ENCODE peak calls at places on chromosomes 6 and 20, in seven cellular contexts. O, U, S, E, B, R and N are unnamed samples.

GRCh38 chr20:23146857-23147256 is 60.7 kb upstream of the CD93 start:
- DNase-seq in B (no peak), E (no peak), R (no peak), U (no peak), O (no peak), S (no peak), N (no peak)

GRCh38 chr20:45450097-45450818 is 19.3 kb upstream of the WFDC2 start:
- DNase-seq in B (peak), U (no peak), S (peak), R (peak), O (peak), E (peak), N (peak)

GRCh38 chr6:39778581-39779270 is 13.4 kb upstream of the DAAM2 start:
- DNase-seq in U (no peak), B (no peak), S (no peak), O (no peak), R (no peak), E (no peak), N (no peak)

GRCh38 chr6:31352497-31353368 is 4.2 kb downstream of the HLA-B start:
- DNase-seq in B (no peak), S (no peak), U (no peak), E (no peak), O (peak), R (no peak), N (no peak)

GRCh38 chr6:14638932-14639875 is 521.6 kb downstream of the CD83 start:
- DNase-seq in S (no peak), B (peak), U (no peak), O (no peak), E (no peak), R (no peak), N (peak)

GRCh38 chr6:25229671-25230321 is 49.4 kb upstream of the CARMIL1 start:
- DNase-seq in S (no peak), U (no peak), E (no peak), O (no peak), B (peak), R (peak), N (no peak)

GRCh38 chr20:60035-60918 is 27.2 kb upstream of the DEFB125 start:
- DNase-seq in O (no peak), U (no peak), S (no peak), E (no peak), B (no peak), R (no peak), N (peak)

GRCh38 chr6:162090734-162091133 is 636.8 kb downstream of the PRKN start:
- DNase-seq in B (peak), S (no peak), U (no peak), R (no peak), E (no peak), O (no peak), N (no peak)

GRCh38 chr6:17458971-17459370 is 65.6 kb downstream of the CAP2 start:
- DNase-seq in U (no peak), E (no peak), O (no peak), R (no peak), B (peak), S (no peak), N (no peak)

GRCh38 chr6:24547243-24547642 is 52.5 kb downstream of the ALDH5A1 start:
- DNase-seq in U (no peak), R (no peak), E (no peak), S (no peak), B (no peak), O (peak), N (peak)

GRCh38 chr6:158481612-158482473 is 78.0 kb upstream of the TMEM181 start:
- DNase-seq in U (no peak), R (peak), E (peak), S (no peak), B (peak), O (no peak), N (peak)

GRCh38 chr6:22737331-22737730 is 168.0 kb downstream of the HDGFL1 start:
- DNase-seq in R (peak), O (no peak), U (no peak), E (no peak), S (no peak), B (peak), N (peak)

GRCh38 chr6:22727709-22728108 is 158.3 kb downstream of the HDGFL1 start:
- DNase-seq in O (no peak), B (peak), U (no peak), S (no peak), R (no peak), E (no peak), N (no peak)

DNA sequence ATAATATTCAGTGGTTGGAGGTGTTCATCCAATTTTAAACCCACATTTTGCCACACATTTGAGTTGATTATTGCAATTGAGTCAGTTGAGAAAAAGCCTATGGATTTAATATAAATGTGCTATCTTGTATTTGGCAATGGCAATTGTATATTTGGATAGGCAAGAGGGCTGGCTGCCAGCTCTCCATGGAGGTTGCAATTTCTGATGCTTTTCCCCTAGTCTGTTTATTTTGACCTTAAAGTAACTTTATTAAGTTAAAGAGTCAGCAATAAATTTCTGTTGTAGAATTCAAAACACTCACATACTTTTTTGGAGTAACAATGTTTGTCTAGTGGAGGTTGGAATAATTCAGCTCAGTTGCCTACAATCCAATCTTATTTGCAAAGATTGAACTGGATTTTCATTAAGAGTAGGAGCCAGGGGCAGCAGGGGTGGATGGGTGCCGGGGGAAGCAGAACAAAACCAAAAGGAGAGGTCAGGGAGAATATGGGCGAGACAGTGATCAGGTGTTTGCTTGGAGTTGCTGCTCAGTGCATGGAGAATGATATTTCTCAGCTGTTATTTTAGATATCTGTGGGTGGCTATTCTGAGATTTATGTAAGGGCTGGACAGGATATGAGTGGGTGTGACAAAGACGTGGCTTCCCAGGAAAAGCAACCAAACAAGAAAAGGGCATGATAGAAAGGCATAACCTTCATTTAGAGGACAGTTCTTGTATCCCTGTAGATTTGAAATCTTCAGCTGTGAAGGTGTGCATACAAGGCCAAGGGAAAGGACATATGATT is 163.0 kb downstream of the HDGFL1 start:
- DNase-seq in O (no peak), R (no peak), U (no peak), S (no peak), E (no peak), B (peak), N (no peak)
- H3K27ac ChIP-seq in O (no peak), R (no peak), U (no peak), S (no peak), E (no peak), B (no peak), N (no peak)

DNA sequence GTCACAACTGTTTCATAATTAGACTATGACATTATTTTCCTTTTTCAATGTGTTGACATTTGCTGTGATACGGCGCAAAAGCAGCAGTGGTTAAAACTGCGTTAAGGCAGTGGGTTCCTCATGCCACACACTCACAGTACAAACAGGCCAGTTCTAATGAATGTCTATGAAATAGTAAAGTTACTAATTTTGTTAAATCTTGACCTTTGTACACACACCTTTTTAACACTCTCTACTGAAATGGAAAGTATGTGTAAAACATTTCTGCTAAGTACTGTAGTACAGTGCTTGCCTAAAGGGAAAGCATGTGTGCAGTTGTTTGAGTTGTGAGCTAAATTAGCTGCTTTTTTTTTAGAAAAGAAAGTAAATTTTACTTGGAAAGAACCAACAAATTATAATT is 60.3 kb downstream of the CDS2 start:
- DNase-seq in S (no peak), U (no peak), B (no peak), E (no peak), O (no peak), R (no peak), N (no peak)
- H3K27ac ChIP-seq in S (no peak), U (no peak), B (no peak), E (no peak), O (no peak), R (no peak), N (no peak)

GRCh38 chr6:149335924-149336323 is 18.4 kb downstream of the TAB2 start:
- DNase-seq in U (no peak), R (peak), E (no peak), S (no peak), O (no peak), B (peak), N (peak)

GRCh38 chr6:149336529-149336928 is 19.0 kb downstream of the TAB2 start:
- DNase-seq in E (no peak), S (no peak), O (no peak), R (no peak), B (no peak), U (no peak), N (peak)

GRCh38 chr6:149332602-149333311 is 15.2 kb downstream of the TAB2 start:
- DNase-seq in U (no peak), O (no peak), E (no peak), R (no peak), B (no peak), S (no peak), N (no peak)

GRCh38 chr6:149334682-149335160 is 17.2 kb downstream of the TAB2 start:
- DNase-seq in S (no peak), E (no peak), U (no peak), B (peak), O (no peak), R (peak), N (peak)

DNA sequence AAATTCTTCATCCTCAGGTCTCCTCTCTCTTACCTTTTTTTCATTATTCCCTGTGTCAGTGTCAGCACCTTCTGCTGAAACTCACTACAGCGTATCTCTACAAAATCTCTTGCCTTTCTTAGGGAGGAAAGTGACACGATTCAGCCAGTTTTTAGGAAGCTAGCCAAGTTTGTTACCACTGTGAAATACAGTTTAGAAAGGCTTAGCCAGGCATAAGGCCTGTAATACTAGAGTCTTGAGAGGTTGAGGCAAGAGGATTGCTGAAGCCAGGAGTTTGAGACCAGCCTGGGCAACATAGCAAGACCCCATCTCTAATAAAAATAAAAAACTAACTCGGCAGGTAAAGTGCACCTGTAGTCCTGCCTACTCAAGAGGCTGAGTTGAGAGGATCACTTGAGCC is 16.7 kb downstream of the TAB2 start:
- DNase-seq in U (no peak), S (no peak), E (no peak), R (no peak), B (peak), O (no peak), N (peak)
- H3K27ac ChIP-seq in U (peak), S (no peak), E (no peak), R (peak), B (peak), O (no peak), N (peak)

DNA sequence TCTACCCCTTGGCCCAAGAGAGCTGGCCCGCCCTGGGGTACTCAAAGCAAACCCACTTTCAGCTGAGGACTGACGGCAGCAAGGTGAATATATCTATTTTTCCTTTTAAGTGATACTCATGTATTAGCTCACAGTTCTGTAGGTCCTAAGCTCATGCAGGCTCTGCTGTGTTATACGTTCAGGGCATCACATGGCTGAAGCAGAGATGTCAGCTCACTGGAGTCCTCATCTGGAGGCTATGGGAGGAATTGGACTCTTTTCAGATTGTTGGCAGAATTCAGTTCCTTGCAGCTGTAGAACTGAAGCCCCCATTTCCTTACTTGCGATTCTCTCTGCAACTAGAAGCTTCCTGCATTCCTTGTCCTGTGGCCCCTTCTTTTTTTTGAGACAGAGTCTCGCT is 10.7 kb upstream of the SLC9A8 start:
- DNase-seq in O (no peak), S (no peak), R (no peak), U (no peak), B (no peak), E (no peak), N (no peak)
- H3K27ac ChIP-seq in O (peak), S (no peak), R (no peak), U (no peak), B (no peak), E (no peak), N (no peak)

DNA sequence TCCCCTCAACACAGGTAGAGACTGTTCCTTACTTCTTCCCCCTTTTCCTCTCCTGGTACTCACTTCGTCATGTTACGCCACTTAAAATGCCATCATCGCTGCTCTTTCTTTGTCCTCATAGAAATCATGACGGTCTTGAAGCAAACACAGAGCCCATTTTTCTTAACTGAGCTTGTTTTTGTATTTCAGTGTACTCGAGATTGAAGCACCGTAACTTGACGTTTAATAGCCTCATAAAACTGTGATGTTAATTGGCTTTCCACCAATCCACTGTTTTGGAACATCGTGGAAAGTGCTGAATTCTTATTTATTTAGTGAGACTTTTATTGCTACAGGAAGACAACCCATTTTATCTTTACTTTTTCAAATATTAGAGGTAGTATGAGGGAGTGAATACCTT is 38.7 kb downstream of the DUSP22 start:
- DNase-seq in S (no peak), R (no peak), U (no peak), E (no peak), B (no peak), O (no peak), N (no peak)
- H3K27ac ChIP-seq in S (no peak), R (no peak), U (no peak), E (no peak), B (no peak), O (no peak), N (no peak)

GRCh38 chr6:170139531-170139930 is 151.3 kb downstream of the DLL1 start:
- DNase-seq in O (no peak), U (no peak), E (no peak), B (no peak), S (no peak), R (no peak), N (no peak)

GRCh38 chr6:170137176-170137891 is 153.5 kb downstream of the DLL1 start:
- DNase-seq in S (no peak), B (no peak), U (peak), R (no peak), E (no peak), O (no peak), N (peak)

GRCh38 chr6:170136541-170137175 is 154.2 kb downstream of the DLL1 start:
- DNase-seq in U (no peak), E (no peak), R (no peak), O (no peak), S (no peak), B (no peak), N (no peak)

GRCh38 chr6:170140129-170140528 is 150.7 kb downstream of the DLL1 start:
- DNase-seq in O (no peak), E (no peak), U (no peak), R (no peak), S (no peak), B (no peak), N (no peak)

DNA sequence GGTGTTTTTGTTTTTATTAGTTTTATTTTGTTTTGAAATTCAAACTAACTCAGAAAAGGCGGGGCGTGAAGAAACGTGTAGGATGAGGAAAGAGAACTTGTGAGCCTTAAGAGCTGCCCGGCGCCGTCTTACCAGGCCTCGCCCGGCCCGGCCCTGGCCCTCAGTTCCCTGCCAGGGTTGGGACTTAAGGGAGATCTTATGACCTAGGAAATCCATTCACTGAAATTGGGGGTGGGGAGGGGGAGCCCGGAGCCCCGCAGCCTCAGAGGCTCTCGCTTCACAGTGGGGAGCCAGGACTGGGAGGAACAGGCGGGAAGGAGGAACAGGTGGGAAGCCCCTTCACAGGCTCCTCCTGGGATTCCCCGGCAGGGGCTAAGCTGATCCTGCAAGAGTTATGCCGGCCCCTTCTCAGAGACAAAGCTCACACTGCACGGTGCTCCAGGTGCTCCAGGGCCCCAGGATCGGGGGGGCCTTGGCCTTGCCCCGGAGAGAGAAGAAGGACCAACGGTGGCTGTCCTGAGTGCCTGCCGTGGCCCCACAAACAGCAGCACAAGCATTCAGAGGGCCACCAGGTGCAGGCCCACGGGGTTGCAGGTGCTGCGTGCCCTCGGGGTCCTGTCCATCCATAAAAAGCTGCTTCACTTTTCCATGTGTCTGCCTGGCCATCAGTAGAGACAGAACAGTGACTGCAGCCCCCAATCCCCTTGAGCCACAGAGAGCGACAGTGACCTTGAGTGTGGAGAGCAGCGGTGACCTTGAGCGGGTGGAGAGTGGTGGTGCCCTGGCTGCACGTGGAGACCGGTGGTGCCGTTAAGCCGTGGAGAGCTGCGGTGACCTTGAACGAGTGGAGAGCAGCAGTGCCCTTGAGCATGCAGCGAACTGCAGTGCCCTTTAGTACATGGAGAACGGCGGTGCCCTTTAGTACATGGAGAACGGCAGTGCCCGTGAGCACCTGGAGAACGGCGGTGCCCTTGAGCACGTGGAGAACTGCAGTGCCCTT is 152.7 kb downstream of the DLL1 start:
- DNase-seq in R (no peak), U (peak), B (no peak), E (no peak), O (no peak), S (no peak), N (no peak)
- H3K27ac ChIP-seq in R (no peak), U (peak), B (no peak), E (no peak), O (no peak), S (no peak), N (no peak)

GRCh38 chr20:38729767-38730166 is 5.5 kb downstream of the SLC32A1 start:
- DNase-seq in R (no peak), O (no peak), S (no peak), B (no peak), E (no peak), U (no peak), N (no peak)
- H3K27ac ChIP-seq in R (no peak), O (no peak), S (no peak), B (no peak), E (no peak), U (no peak), N (no peak)